ENCODE peak calls at places on chromosomes 12 and 14, in six cellular contexts. Z is hepatocyte, H is IMR-90, O is GM23248, Y is GM23338, T is neuronal stem cell. M is an unnamed sample.

GRCh38 chr14:49280566-49280965 is 305.6 kb downstream of the RPS29 start:
- DNase-seq in H (no peak), Y (no peak), O (no peak), Z (no peak), T (no peak), M (no peak)

GRCh38 chr14:39246618-39247017 is 12.9 kb downstream of the MIA2 start:
- DNase-seq in H (peak), O (peak), Y (no peak), T (no peak), Z (no peak), M (no peak)

GRCh38 chr12:10941916-10942607 is 3.0 kb upstream of the TAS2R14 start:
- DNase-seq in O (no peak), T (no peak), H (no peak), Y (peak), Z (peak), M (peak)

GRCh38 chr14:24167527-24168114 is 4.3 kb upstream of the REC8 start:
- DNase-seq in Z (no peak), O (no peak), H (no peak), Y (no peak), T (no peak), M (no peak)

GRCh38 chr12:108972226-108972757 is 48.6 kb downstream of the SVOP start:
- DNase-seq in O (no peak), Y (no peak), Z (no peak), H (no peak), T (no peak), M (no peak)

GRCh38 chr12:71838231-71838630 is 1.3 kb upstream of the TBC1D15 start:
- DNase-seq in T (no peak), H (no peak), Y (no peak), O (no peak), Z (no peak), M (no peak)

GRCh38 chr12:20077618-20078017 is 290.7 kb upstream of the PDE3A start:
- DNase-seq in T (no peak), O (no peak), Y (peak), Z (no peak), H (no peak), M (no peak)

GRCh38 chr12:130633771-130634170 is 82.3 kb downstream of the RIMBP2 start:
- DNase-seq in Z (peak), T (peak), O (no peak), H (no peak), Y (peak), M (no peak)

GRCh38 chr14:64762044-64763034 is 58.1 kb downstream of the PLEKHG3 start:
- DNase-seq in Y (no peak), T (no peak), O (peak), H (peak), Z (peak), M (no peak)

GRCh38 chr14:33062476-33062875 is 123.8 kb downstream of the NPAS3 start:
- DNase-seq in H (no peak), T (no peak), Y (no peak), Z (no peak), O (no peak), M (no peak)

GRCh38 chr14:51884086-51884927 is 23.9 kb downstream of the GNG2 start:
- DNase-seq in Z (no peak), T (no peak), H (peak), Y (no peak), O (no peak), M (no peak)

GRCh38 chr14:95895720-95896119 is 19.1 kb downstream of the TUNAR start:
- DNase-seq in H (no peak), Y (peak), T (no peak), O (peak), Z (peak), M (peak)

GRCh38 chr12:21647179-21647578 is 10.5 kb downstream of the LDHB start:
- DNase-seq in T (no peak), Z (no peak), H (no peak), Y (no peak), O (no peak), M (no peak)

GRCh38 chr12:109900752-109901580 is 892 bp downstream of the TCHP start:
- DNase-seq in Z (no peak), T (no peak), Y (peak), H (no peak), O (peak), M (no peak)

GRCh38 chr12:109483346-109483745 is 5.9 kb downstream of the UBE3B start:
- DNase-seq in Z (no peak), O (no peak), H (no peak), T (no peak), Y (no peak), M (no peak)

GRCh38 chr12:5210179-5210917 is 166.7 kb downstream of the KCNA5 start:
- DNase-seq in H (no peak), O (no peak), Y (no peak), Z (no peak), T (no peak), M (no peak)

GRCh38 chr14:94174622-94175402 is 690 bp downstream of the PPP4R4 start:
- DNase-seq in O (peak), T (peak), Y (peak), Z (no peak), H (no peak), M (no peak)

GRCh38 chr12:93098077-93098476 is 169.0 kb upstream of the EEA1 start:
- DNase-seq in Y (peak), O (peak), Z (peak), H (peak), T (peak), M (peak)

GRCh38 chr12:34393086-34393820 is 371.0 kb downstream of the ALG10 start:
- DNase-seq in Z (no peak), O (no peak), T (no peak), Y (no peak), H (no peak), M (no peak)

DNA sequence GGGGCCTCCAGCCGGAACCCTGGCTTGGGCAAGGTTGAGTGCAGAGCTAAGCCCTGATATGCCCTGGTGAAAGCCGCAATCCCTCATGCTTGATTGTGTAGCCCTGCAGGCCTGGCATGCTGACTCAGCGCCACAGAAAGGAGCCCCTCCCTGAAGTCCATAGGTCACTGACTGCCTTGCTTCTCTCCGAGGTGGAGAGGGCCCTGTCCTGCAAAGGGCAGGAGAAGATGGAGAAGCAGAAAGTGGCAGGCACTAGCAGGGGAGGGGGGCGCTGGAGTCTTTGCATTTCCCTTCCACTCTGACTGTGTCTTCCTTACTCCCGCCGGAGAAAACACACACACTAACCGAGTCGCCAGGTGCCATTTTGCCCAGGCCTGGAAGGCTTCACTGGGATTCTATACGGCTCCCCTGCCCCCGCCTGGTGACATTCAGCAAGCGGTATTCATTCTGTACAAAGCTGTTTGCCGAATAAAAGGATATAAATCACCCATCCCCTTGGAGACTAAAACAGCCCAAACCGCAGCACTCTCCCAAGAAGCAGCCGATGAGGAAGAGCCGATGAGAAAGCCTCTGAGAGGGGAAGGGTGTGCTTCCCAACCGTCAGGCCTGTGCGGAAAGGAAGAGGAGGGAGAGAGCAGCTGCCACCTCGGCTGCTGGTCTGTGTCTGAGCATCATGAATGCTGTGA is 69.8 kb downstream of the SLC6A12 start:
- DNase-seq in O (peak), Y (peak), Z (peak), T (no peak), H (no peak), M (no peak)
- H2AFZ ChIP-seq in O (no peak), Y (peak), Z (no peak), T (peak), H (peak), M (peak)

GRCh38 chr12:8658361-8658760 is 4.3 kb downstream of the MFAP5 start:
- DNase-seq in O (peak), Z (no peak), Y (peak), T (no peak), H (peak), M (no peak)
- H2AFZ ChIP-seq in O (peak), Z (no peak), Y (peak), T (peak), H (peak), M (no peak)

GRCh38 chr12:25775968-25776367 is 182.5 kb upstream of the RASSF8 start:
- DNase-seq in T (no peak), O (peak), H (peak), Z (peak), Y (no peak), M (no peak)
- H2AFZ ChIP-seq in T (no peak), O (peak), H (no peak), Z (no peak), Y (peak), M (no peak)

GRCh38 chr14:61489932-61490331 is 168.6 kb downstream of the PRKCH start:
- DNase-seq in T (no peak), H (no peak), Z (no peak), Y (no peak), O (no peak), M (no peak)
- H2AFZ ChIP-seq in T (no peak), H (no peak), Z (no peak), Y (no peak), O (no peak), M (no peak)

DNA sequence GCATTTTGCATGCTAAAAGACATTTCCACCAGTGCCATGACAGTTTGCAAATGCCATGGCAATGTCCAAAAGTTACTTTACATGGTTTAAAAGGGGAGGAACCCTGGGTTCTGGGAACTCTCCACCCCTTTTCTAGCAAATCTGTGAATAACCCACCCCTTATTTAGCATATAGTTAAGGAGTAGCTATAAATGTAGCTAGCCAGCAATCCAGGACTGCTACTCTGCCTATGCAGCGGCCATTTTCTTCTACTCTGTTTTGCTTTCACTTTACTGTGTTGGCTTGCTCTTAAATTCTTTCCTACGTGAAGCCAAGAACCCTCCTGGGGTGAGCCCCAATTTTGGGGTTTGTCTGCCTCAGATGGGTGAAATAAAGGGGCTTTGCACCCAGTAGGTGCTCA is 141.0 kb downstream of the PTPN11 start:
- DNase-seq in O (no peak), T (no peak), H (peak), Z (no peak), Y (no peak), M (peak)
- H2AFZ ChIP-seq in O (peak), T (peak), H (peak), Z (no peak), Y (no peak), M (no peak)

GRCh38 chr12:120368789-120369475 is at the start of gene MSI1:
- DNase-seq in Z (peak), Y (peak), O (peak), H (no peak), T (no peak), M (no peak)

GRCh38 chr12:120369476-120370342 is 745 bp upstream of the MSI1 start:
- DNase-seq in Z (no peak), T (no peak), Y (peak), O (no peak), H (no peak), M (no peak)

GRCh38 chr12:120367252-120367923 is 1.6 kb downstream of the MSI1 start:
- DNase-seq in T (peak), H (no peak), Y (peak), Z (peak), O (peak), M (no peak)

GRCh38 chr12:120366884-120367251 is 2.1 kb downstream of the MSI1 start:
- DNase-seq in Z (no peak), H (no peak), T (no peak), Y (no peak), O (no peak), M (no peak)

DNA sequence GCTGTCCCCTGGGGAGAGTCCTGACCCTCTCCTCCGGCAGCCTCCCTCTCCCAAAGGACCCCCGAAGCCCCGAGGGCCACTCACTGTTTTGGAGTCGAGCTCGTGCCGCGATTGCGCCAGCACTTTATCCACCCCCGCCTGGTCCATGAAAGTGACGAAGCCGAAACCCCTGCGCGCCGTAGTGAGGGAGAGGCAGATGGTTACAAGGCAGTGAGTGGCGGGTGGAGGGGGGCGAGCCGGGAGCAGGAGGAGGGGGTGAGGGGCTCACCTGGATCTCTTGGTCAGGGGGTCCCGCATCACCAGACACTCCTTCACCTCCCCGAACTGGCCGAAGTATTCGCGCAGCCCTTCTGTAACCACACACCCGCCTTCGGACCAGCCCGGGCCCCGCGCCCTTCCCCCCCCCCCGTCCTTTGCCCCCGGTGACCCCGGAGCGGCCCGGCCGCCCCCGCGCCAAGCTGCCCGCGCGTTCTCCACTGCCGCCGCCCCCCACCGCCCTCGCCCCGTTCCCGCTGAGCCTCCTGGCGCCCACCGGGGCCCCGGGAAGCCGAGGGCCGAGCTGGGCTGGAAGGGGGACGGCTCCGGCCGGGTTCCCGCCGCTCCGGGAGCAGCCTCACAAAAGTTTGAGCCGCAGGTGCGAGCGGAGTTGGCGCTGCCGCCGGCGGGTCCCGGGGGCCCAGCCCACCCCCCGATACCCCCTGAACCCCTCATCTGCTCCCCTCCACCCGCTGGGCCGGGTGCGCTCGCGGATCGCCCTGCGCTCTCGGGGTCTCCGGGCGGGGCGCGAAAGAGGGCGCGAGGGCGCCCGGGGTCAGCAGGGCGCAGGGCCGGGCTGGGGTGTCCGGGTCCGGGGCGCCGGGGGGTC is 808 bp downstream of the MSI1 start:
- DNase-seq in Y (peak), H (no peak), T (no peak), Z (peak), O (peak), M (no peak)
- H2AFZ ChIP-seq in Y (no peak), H (no peak), T (no peak), Z (peak), O (no peak), M (no peak)

M was measured in MM.1S.